ENCODE peak calls at places on chromosome 2, in eight cellular contexts. N is uterus, L is K562, W is IMR-90, O is nephron progenitor cell, I is GM13976, E is lower leg skin, Z is heart right ventricle. M is an unnamed sample.

GRCh38 chr2:9412756-9413155 is 10.6 kb downstream of the ITGB1BP1 start:
- DNase-seq in L (no peak), W (no peak), N (no peak), E (no peak), I (no peak), O (no peak), Z (no peak), M (no peak)

GRCh38 chr2:239439383-239440315 is 38.8 kb upstream of the HDAC4 start:
- DNase-seq in Z (no peak), O (no peak), W (no peak), I (no peak), L (no peak), E (no peak), N (no peak), M (no peak)

GRCh38 chr2:178761759-178762371 is 45.4 kb downstream of the TTN start:
- DNase-seq in Z (no peak), O (peak), N (no peak), E (no peak), I (peak), W (peak), L (peak), M (no peak)

GRCh38 chr2:10712186-10712809 is 9.1 kb upstream of the ATP6V1C2 start:
- DNase-seq in E (no peak), I (no peak), L (no peak), N (no peak), W (no peak), O (no peak), Z (no peak), M (no peak)

GRCh38 chr2:32900246-32901000 is 46.3 kb upstream of the LTBP1 start:
- DNase-seq in L (no peak), Z (no peak), I (no peak), O (no peak), W (no peak), N (no peak), E (no peak), M (no peak)

GRCh38 chr2:189337648-189338047 is 103.6 kb upstream of the WDR75 start:
- DNase-seq in I (no peak), L (no peak), W (peak), Z (no peak), O (no peak), E (no peak), N (no peak), M (no peak)

GRCh38 chr2:26712486-26713465 is 20.3 kb downstream of the KCNK3 start:
- DNase-seq in L (no peak), N (no peak), Z (peak), E (no peak), I (no peak), W (no peak), O (no peak), M (no peak)

GRCh38 chr2:36357506-36358316 is 2.1 kb downstream of the CRIM1 start:
- DNase-seq in I (peak), L (no peak), N (peak), E (no peak), Z (no peak), W (peak), O (peak), M (no peak)

GRCh38 chr2:33344230-33344629 is 132.2 kb upstream of the RASGRP3 start:
- DNase-seq in Z (no peak), I (no peak), W (no peak), E (no peak), N (no peak), L (no peak), O (no peak), M (no peak)

GRCh38 chr2:232882505-232883115 is 12.5 kb downstream of the SNORC start:
- DNase-seq in O (no peak), W (no peak), L (no peak), E (no peak), N (no peak), I (no peak), Z (no peak), M (no peak)
- TF ChIP-seq CTCF in O (no peak), W (no peak), L (no peak), E (no peak), N (no peak), I (no peak), Z (no peak), M (no peak)

GRCh38 chr2:174656671-174657171 is 59.1 kb upstream of the WIPF1 start:
- DNase-seq in E (no peak), N (no peak), I (no peak), L (no peak), O (no peak), W (no peak), Z (no peak), M (no peak)
- TF ChIP-seq CTCF in E (no peak), N (no peak), I (no peak), L (no peak), O (no peak), W (no peak), Z (no peak), M (no peak)

DNA sequence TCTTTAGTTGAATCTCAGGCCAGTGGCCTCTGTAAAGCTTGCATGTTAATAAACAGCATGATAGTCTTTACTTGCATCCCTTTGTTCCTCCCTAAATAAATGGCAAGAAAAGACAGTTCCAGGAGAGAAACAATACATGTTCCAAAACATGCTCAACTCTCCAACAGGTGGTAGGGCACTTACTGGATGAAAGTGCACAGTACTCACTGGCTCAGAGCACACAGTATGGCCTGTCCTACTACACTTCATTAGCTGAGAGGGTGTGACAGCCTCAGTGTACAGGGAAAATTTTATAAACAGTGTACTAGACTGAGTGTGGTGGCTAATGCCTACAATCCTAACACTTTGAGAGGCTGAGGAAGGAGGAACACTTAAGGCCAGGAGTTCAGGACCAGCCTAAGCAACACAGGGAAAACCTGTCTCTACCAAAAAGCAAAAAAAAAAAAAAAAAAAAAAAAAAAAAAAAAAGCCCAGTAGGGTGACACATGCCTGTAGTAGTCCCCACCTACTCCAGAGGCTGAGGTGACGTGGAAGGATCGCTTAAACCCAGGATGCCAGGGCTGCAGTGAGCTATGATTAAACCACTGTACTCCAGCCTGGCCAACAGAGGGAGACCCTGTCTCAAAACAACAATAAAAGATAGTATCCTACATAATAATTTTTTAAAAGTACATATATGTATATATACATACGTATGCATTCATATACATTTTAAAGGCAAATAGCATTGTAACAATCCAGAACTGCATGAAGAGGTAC is 51.9 kb downstream of the SOS1 start:
- DNase-seq in Z (no peak), O (no peak), I (no peak), N (no peak), L (no peak), E (no peak), W (peak), M (no peak)
- TF ChIP-seq CTCF in Z (no peak), O (no peak), I (no peak), N (no peak), L (no peak), E (no peak), W (peak), M (no peak)

DNA sequence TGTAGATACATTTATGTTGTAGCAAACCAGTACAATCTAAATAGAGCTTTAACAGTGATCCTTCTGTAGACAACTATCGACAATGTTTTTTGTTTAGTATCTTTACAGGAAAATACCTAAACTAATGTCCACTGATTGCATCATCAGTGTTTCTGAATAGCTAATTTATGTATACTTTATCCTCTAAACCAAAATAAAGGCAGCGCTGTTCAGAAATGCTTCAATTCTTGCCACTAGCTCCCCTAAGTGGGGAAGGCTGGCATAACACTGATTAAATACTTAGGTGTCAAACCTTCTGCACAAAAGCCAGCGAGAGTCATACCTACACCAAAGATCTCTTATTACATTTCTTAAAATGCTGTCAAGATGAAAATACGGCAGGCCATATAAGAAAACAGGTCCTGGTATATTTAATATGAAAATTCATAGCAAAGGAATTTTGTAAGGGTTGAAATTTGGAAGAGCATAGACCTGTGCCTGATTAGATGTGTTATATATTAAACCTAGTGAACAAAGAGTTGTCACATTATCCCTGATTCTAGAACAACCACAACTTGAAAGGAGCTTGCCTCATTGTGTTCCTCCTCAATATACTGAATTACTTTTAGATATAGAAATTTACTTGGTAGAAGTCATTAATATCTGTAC is 1693.4 kb upstream of the SLC39A10 start:
- DNase-seq in O (peak), N (no peak), Z (no peak), W (no peak), I (peak), L (no peak), E (no peak), M (no peak)
- TF ChIP-seq CTCF in O (peak), N (no peak), Z (no peak), W (no peak), I (peak), L (no peak), E (no peak), M (no peak)

GRCh38 chr2:18440141-18440605 is 120.3 kb downstream of the RDH14 start:
- DNase-seq in Z (no peak), O (no peak), N (peak), I (no peak), E (peak), L (no peak), W (peak), M (no peak)

GRCh38 chr2:18441583-18441982 is 118.9 kb downstream of the RDH14 start:
- DNase-seq in E (no peak), Z (no peak), I (no peak), O (no peak), W (no peak), L (no peak), N (no peak), M (no peak)

GRCh38 chr2:18440777-18441176 is 119.7 kb downstream of the RDH14 start:
- DNase-seq in W (no peak), O (no peak), N (no peak), Z (no peak), I (no peak), E (no peak), L (no peak), M (no peak)

GRCh38 chr2:18437909-18438308 is 122.5 kb downstream of the RDH14 start:
- DNase-seq in L (no peak), N (no peak), I (no peak), W (no peak), Z (no peak), E (no peak), O (no peak), M (no peak)

GRCh38 chr2:18439716-18440115 is 120.7 kb downstream of the RDH14 start:
- DNase-seq in E (no peak), O (no peak), Z (no peak), I (no peak), N (no peak), W (no peak), L (no peak), M (no peak)
- TF ChIP-seq CTCF in E (no peak), O (no peak), Z (no peak), I (no peak), N (no peak), W (no peak), L (no peak), M (no peak)

GRCh38 chr2:61911510-61911909 is 6.0 kb downstream of the COMMD1 start:
- DNase-seq in O (no peak), L (no peak), W (peak), N (no peak), E (no peak), Z (no peak), I (no peak), M (no peak)
- TF ChIP-seq CTCF in O (no peak), L (peak), W (peak), N (no peak), E (no peak), Z (peak), I (no peak), M (no peak)

M was measured in ascending aorta.